ENCODE peak calls at places on chromosome 10, in four cellular contexts. One of them, this sample, is unnamed.

GRCh38 chr10:6737080-6737641 is 157.1 kb upstream of the PRKCQ start:
- DNase-seq in GM12878: no peak
- DNase-seq in K562: no peak
- DNase-seq in HepG2: no peak
- DNase-seq in this sample: no peak

GRCh38 chr10:43375401-43376020 is 4.1 kb downstream of the FXYD4 start:
- DNase-seq in HepG2: no peak
- DNase-seq in K562: no peak
- DNase-seq in GM12878: no peak
- DNase-seq in this sample: no peak

GRCh38 chr10:1605121-1605520 is 132.2 kb downstream of the ADARB2 start:
- DNase-seq in GM12878: no peak
- DNase-seq in K562: no peak
- DNase-seq in HepG2: no peak
- DNase-seq in this sample: no peak

GRCh38 chr10:115744089-115744488 is 528.9 kb downstream of the GFRA1 start:
- DNase-seq in HepG2: no peak
- DNase-seq in K562: no peak
- DNase-seq in GM12878: no peak
- DNase-seq in this sample: no peak

GRCh38 chr10:112963835-112964234 is 13.8 kb downstream of the TCF7L2 start:
- DNase-seq in K562: peak; percentile 11
- DNase-seq in HepG2: no peak
- DNase-seq in GM12878: no peak
- DNase-seq in this sample: no peak

GRCh38 chr10:125626671-125627070 is 56.3 kb downstream of the TEX36 start:
- DNase-seq in HepG2: no peak
- DNase-seq in GM12878: no peak
- DNase-seq in K562: no peak
- DNase-seq in this sample: no peak

GRCh38 chr10:114613237-114613979 is 44.7 kb downstream of the ABLIM1 start:
- DNase-seq in K562: no peak
- DNase-seq in GM12878: no peak
- DNase-seq in HepG2: peak; percentile 54
- DNase-seq in this sample: no peak

GRCh38 chr10:4663162-4663992 is 162.6 kb upstream of the AKR1E2 start:
- DNase-seq in GM12878: peak; percentile 15
- DNase-seq in HepG2: peak; percentile 85
- DNase-seq in K562: peak; percentile 35
- DNase-seq in this sample: peak; percentile 63

GRCh38 chr10:91598211-91598981 is 34.5 kb downstream of the PPP1R3C start:
- DNase-seq in GM12878: no peak
- DNase-seq in K562: no peak
- DNase-seq in HepG2: no peak
- DNase-seq in this sample: no peak

GRCh38 chr10:45433716-45434469 is 59.9 kb downstream of the ALOX5 start:
- DNase-seq in HepG2: no peak
- DNase-seq in K562: no peak
- DNase-seq in GM12878: peak; percentile 70
- DNase-seq in this sample: no peak

GRCh38 chr10:47253651-47254375 is 46.2 kb upstream of the GDF10 start:
- DNase-seq in GM12878: no peak
- DNase-seq in K562: no peak
- DNase-seq in HepG2: no peak
- DNase-seq in this sample: no peak

GRCh38 chr10:132397036-132397541 is at the start of gene PWWP2B:
- DNase-seq in K562: peak; percentile 73
- DNase-seq in HepG2: no peak
- DNase-seq in GM12878: no peak
- DNase-seq in this sample: peak; percentile 76

GRCh38 chr10:8181496-8182174 is 127.1 kb downstream of the GATA3 start:
- DNase-seq in GM12878: no peak
- DNase-seq in K562: no peak
- DNase-seq in HepG2: peak; percentile 9
- DNase-seq in this sample: no peak

GRCh38 chr10:44647877-44648542 is 263.1 kb upstream of the CXCL12 start:
- DNase-seq in K562: no peak
- DNase-seq in HepG2: no peak
- DNase-seq in GM12878: peak; percentile 27
- DNase-seq in this sample: no peak

GRCh38 chr10:114413398-114413797 is 9.1 kb upstream of the AFAP1L2 start:
- DNase-seq in K562: no peak
- DNase-seq in GM12878: no peak
- DNase-seq in HepG2: no peak
- DNase-seq in this sample: no peak

GRCh38 chr10:82394122-82394521 is 519.1 kb downstream of the NRG3 start:
- DNase-seq in K562: no peak
- DNase-seq in GM12878: no peak
- DNase-seq in HepG2: no peak
- DNase-seq in this sample: no peak

GRCh38 chr10:121919666-121920065 is 8.2 kb downstream of the ATE1 start:
- DNase-seq in HepG2: no peak
- DNase-seq in GM12878: no peak
- DNase-seq in K562: no peak
- DNase-seq in this sample: no peak

GRCh38 chr10:87603196-87603595 is 56.5 kb upstream of the PAPSS2 start:
- DNase-seq in GM12878: no peak
- DNase-seq in HepG2: no peak
- DNase-seq in K562: no peak
- DNase-seq in this sample: no peak

GRCh38 chr10:17683541-17683940 is 39.6 kb downstream of the STAM start:
- DNase-seq in HepG2: no peak
- DNase-seq in GM12878: no peak
- DNase-seq in K562: no peak
- DNase-seq in this sample: no peak

GRCh38 chr10:511849-512191 is 177.6 kb downstream of the DIP2C start:
- DNase-seq in HepG2: no peak
- DNase-seq in K562: no peak
- DNase-seq in GM12878: no peak
- DNase-seq in this sample: no peak

GRCh38 chr10:85642421-85643170 is 724.0 kb downstream of the GRID1 start:
- DNase-seq in HepG2: peak; percentile 65
- DNase-seq in GM12878: no peak
- DNase-seq in K562: no peak
- DNase-seq in this sample: peak; percentile 12

GRCh38 chr10:470339-471003 is 219.0 kb downstream of the DIP2C start:
- DNase-seq in K562: no peak
- DNase-seq in HepG2: no peak
- DNase-seq in GM12878: no peak
- DNase-seq in this sample: no peak

GRCh38 chr10:80552151-80552646 is 14.5 kb downstream of the SH2D4B start:
- DNase-seq in GM12878: no peak
- DNase-seq in HepG2: peak; percentile 19
- DNase-seq in K562: no peak
- DNase-seq in this sample: peak; percentile 20

GRCh38 chr10:13099666-13100348 is at the start of gene OPTN:
- DNase-seq in HepG2: peak; percentile 72
- DNase-seq in K562: peak; percentile 95
- DNase-seq in GM12878: peak; percentile 54
- DNase-seq in this sample: peak; percentile 85

GRCh38 chr10:13103554-13103953 is 3.6 kb downstream of the OPTN start:
- DNase-seq in HepG2: no peak
- DNase-seq in K562: no peak
- DNase-seq in GM12878: no peak
- DNase-seq in this sample: no peak

GRCh38 chr10:13102002-13102794 is 2.2 kb downstream of the OPTN start:
- DNase-seq in K562: no peak
- DNase-seq in HepG2: peak; percentile 51
- DNase-seq in GM12878: no peak
- DNase-seq in this sample: no peak

GRCh38 chr10:13099144-13099665 is 758 bp upstream of the OPTN start:
- DNase-seq in K562: peak; percentile 46
- DNase-seq in GM12878: no peak
- DNase-seq in HepG2: peak; percentile 38
- DNase-seq in this sample: peak; percentile 53

DNA sequence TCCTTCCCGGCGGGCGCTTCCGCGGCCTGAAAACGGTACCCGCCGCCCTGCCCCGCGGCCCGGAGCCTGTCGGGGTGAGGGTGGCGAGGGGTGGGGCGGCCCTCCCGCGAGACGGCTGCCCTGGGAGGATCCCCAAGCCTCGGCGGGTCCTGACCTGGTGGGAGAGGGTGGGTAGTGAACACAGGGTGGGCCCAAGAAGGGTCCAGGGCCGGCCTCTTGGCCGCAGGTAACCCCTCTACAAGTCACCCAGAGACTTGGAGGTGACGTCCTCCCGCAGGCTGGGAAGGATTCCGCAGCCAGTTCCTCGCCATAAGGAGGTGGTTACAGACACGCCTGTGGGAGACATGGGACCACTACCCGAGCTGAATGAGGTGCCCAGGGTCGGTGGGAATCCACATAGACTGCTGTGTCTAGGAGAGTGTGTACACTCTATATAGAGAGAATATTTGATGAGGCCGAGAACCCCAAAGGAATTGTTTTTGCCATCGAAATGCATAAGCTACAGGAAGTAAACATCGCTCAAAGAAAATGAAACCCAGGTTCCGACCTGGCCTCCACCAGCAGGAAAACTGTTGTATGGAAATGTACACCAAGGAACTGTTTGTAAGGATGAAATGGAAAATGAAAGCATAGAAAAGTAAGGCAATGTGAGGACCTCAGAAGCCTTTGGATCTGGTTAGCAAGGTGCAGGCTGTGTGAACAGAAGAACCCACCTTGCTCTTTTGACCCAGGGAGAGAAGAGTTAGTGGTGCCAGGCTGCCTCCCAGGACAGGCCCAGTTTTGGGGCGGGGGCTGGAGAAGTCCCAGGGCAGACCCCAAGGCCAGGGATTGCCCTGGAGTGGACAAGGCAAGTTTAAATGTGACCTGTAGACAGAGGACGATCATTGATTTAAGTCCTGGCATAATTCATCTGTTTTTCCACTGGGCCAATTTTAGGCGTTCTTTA is 659 bp downstream of the OPTN start:
- DNase-seq in HepG2: peak; percentile 15
- DNase-seq in GM12878: no peak
- DNase-seq in K562: peak; percentile 27
- DNase-seq in this sample: peak; percentile 25
- TF ChIP-seq SP1 in HepG2: no peak
- TF ChIP-seq SP1 in GM12878: no peak
- TF ChIP-seq SP1 in K562: no peak
- TF ChIP-seq SP1 in this sample: no peak

GRCh38 chr10:60400366-60400765 is 10.7 kb upstream of the ANK3 start:
- DNase-seq in GM12878: no peak
- DNase-seq in K562: no peak
- DNase-seq in HepG2: no peak
- DNase-seq in this sample: no peak
- TF ChIP-seq FOXK2 in GM12878: no peak
- TF ChIP-seq FOXK2 in K562: no peak
- TF ChIP-seq FOXK2 in HepG2: no peak
- TF ChIP-seq FOXK2 in this sample: no peak

GRCh38 chr10:103627111-103627892 is 133.8 kb downstream of the NEURL1 start:
- DNase-seq in K562: no peak
- DNase-seq in GM12878: no peak
- DNase-seq in HepG2: no peak
- DNase-seq in this sample: no peak
- TF ChIP-seq FOXM1 in K562: no peak
- TF ChIP-seq FOXM1 in GM12878: no peak
- TF ChIP-seq FOXM1 in HepG2: no peak
- TF ChIP-seq FOXM1 in this sample: no peak

DNA sequence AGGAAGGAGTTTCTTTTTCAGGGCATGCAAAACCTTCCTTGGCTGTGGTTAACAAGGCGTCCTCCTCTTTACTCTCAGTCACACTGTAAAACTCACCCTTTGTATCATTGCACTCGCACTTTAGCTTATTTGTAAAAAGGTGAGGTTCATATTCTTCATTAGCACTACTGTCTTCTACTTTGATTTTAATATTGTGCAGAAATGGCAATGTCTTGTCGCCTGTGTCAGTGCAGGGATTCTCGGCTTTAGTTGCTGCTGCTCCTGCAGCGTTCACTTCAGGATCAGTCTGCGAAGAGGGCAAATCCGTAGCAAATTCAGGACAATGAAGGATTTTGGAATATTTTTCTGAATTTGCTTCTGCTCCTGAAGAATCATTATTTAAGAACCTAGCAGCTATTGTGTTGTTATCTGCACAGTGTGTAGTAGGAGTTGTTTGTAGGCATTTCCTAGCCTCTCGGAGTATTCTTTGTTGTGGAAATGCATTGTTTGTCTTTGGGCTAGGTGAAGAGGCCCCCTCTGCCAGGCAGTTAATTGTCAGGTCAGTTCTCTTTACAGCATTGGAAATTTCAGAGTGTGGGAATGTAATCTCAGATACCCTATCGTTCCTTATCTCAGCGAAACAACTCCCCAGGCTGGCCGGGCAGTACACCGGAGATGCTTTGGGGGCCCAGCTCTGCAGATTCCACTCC is 9.8 kb downstream of the SKIDA1 start:
- DNase-seq in GM12878: no peak
- DNase-seq in K562: peak; percentile 20
- DNase-seq in HepG2: no peak
- DNase-seq in this sample: no peak
- TF ChIP-seq SP1 in GM12878: no peak
- TF ChIP-seq SP1 in K562: no peak
- TF ChIP-seq SP1 in HepG2: no peak
- TF ChIP-seq SP1 in this sample: no peak

GRCh38 chr10:78774999-78775711 is 293.6 kb upstream of the ZMIZ1 start:
- DNase-seq in HepG2: peak; percentile 85
- DNase-seq in K562: no peak
- DNase-seq in GM12878: no peak
- DNase-seq in this sample: peak; percentile 32
- TF ChIP-seq FOXK2 in HepG2: no peak
- TF ChIP-seq FOXK2 in K562: no peak
- TF ChIP-seq FOXK2 in GM12878: no peak
- TF ChIP-seq FOXK2 in this sample: no peak

DNA sequence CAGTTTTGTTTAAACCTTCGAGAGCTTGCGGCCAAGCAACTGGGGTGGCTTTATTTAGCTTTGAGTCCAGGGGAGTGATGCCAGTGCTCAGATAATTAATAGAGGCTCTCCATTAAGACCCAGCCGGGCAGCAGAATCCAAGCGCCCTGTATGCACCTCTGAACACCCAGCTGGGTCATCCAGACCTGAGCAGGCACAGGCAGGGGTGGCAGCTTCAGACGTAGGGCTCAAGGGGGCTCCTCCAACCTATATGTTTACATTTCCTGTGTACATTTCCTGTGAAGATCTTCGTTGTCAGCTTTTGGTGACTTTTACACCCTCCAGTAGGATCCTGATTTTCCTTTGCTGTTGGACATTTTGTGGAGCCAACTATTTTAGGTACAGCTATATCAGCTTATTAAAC is 719.5 kb downstream of the LRMDA start:
- DNase-seq in K562: no peak
- DNase-seq in GM12878: no peak
- DNase-seq in HepG2: peak; percentile 65
- DNase-seq in this sample: no peak
- TF ChIP-seq FOXM1 in K562: no peak
- TF ChIP-seq FOXM1 in GM12878: no peak
- TF ChIP-seq FOXM1 in HepG2: no peak
- TF ChIP-seq FOXM1 in this sample: no peak

GRCh38 chr10:33334170-33334838 is at the start of gene NRP1:
- DNase-seq in HepG2: no peak
- DNase-seq in GM12878: no peak
- DNase-seq in K562: no peak
- DNase-seq in this sample: no peak
- TF ChIP-seq SP1 in HepG2: no peak
- TF ChIP-seq SP1 in GM12878: no peak
- TF ChIP-seq SP1 in K562: no peak
- TF ChIP-seq SP1 in this sample: no peak